ENCODE peak calls at places on chromosome 1, in four cellular contexts. One of them, this sample, is unnamed. For H3K4me1, the result is how much of the 10 kb centered on the place peaks cover.

GRCh38 chr1:224329484-224329841 is 509 bp downstream of the NVL start:
- DNase-seq in H1: no peak
- DNase-seq in H9: no peak
- DNase-seq in IMR-90: peak
- DNase-seq in this sample: no peak

GRCh38 chr1:112546076-112546475 is 37.3 kb downstream of the WNT2B start:
- DNase-seq in H1: no peak
- DNase-seq in H9: no peak
- DNase-seq in IMR-90: no peak
- DNase-seq in this sample: no peak

GRCh38 chr1:10251325-10252103 is 41.1 kb downstream of the KIF1B start:
- DNase-seq in H1: no peak
- DNase-seq in H9: no peak
- DNase-seq in IMR-90: peak
- DNase-seq in this sample: no peak

GRCh38 chr1:29749021-29749420 is 512.7 kb downstream of the PTPRU start:
- DNase-seq in H1: no peak
- DNase-seq in H9: no peak
- DNase-seq in IMR-90: no peak
- DNase-seq in this sample: no peak

GRCh38 chr1:175307160-175307559 is 114.6 kb upstream of the KIAA0040 start:
- DNase-seq in H1: no peak
- DNase-seq in H9: no peak
- DNase-seq in IMR-90: no peak
- DNase-seq in this sample: no peak

GRCh38 chr1:19074902-19075721 is 118.6 kb upstream of the IFFO2 start:
- DNase-seq in H1: no peak
- DNase-seq in H9: no peak
- DNase-seq in IMR-90: no peak
- DNase-seq in this sample: no peak

GRCh38 chr1:204744102-204744501 is 58.6 kb upstream of the LRRN2 start:
- DNase-seq in H1: no peak
- DNase-seq in H9: no peak
- DNase-seq in IMR-90: no peak
- DNase-seq in this sample: no peak

GRCh38 chr1:231885209-231885854 is 258.7 kb downstream of the DISC1 start:
- DNase-seq in H1: no peak
- DNase-seq in H9: no peak
- DNase-seq in IMR-90: peak
- DNase-seq in this sample: no peak

GRCh38 chr1:228009828-228010775 is 3.3 kb downstream of the WNT3A start:
- DNase-seq in H1: no peak
- DNase-seq in H9: no peak
- DNase-seq in IMR-90: no peak
- DNase-seq in this sample: no peak

GRCh38 chr1:175702079-175702795 is 41.2 kb downstream of the TNR start:
- DNase-seq in H1: no peak
- DNase-seq in H9: no peak
- DNase-seq in IMR-90: no peak
- DNase-seq in this sample: no peak

GRCh38 chr1:248821101-248821500 is 4.6 kb downstream of the SH3BP5L start:
- DNase-seq in H1: no peak
- DNase-seq in H9: no peak
- DNase-seq in IMR-90: peak
- DNase-seq in this sample: peak

GRCh38 chr1:198629610-198630009 is 9.2 kb upstream of the PTPRC start:
- DNase-seq in H1: no peak
- DNase-seq in H9: no peak
- DNase-seq in IMR-90: no peak
- DNase-seq in this sample: no peak

GRCh38 chr1:9689971-9690381 is 38.4 kb downstream of the PIK3CD start:
- DNase-seq in H1: peak
- DNase-seq in H9: peak
- DNase-seq in IMR-90: no peak
- DNase-seq in this sample: peak

GRCh38 chr1:29282924-29283803 is 46.8 kb downstream of the PTPRU start:
- DNase-seq in H1: peak
- DNase-seq in H9: peak
- DNase-seq in IMR-90: peak
- DNase-seq in this sample: peak

GRCh38 chr1:225471453-225472301 is 43.8 kb upstream of the LBR start:
- DNase-seq in H1: peak
- DNase-seq in H9: peak
- DNase-seq in IMR-90: no peak
- DNase-seq in this sample: no peak

GRCh38 chr1:59178339-59178744 is 118.6 kb upstream of the FGGY start:
- DNase-seq in H1: no peak
- DNase-seq in H9: no peak
- DNase-seq in IMR-90: peak
- DNase-seq in this sample: peak

GRCh38 chr1:17206196-17206595 is 1.3 kb downstream of the PADI1 start:
- DNase-seq in H1: no peak
- DNase-seq in H9: no peak
- DNase-seq in IMR-90: no peak
- DNase-seq in this sample: no peak

GRCh38 chr1:201511925-201512539 is 5.1 kb upstream of the CSRP1 start:
- DNase-seq in H1: no peak
- DNase-seq in H9: peak
- DNase-seq in IMR-90: no peak
- DNase-seq in this sample: peak

GRCh38 chr1:169468982-169469381 is 16.8 kb downstream of the SLC19A2 start:
- DNase-seq in H1: no peak
- DNase-seq in H9: no peak
- DNase-seq in IMR-90: peak
- DNase-seq in this sample: no peak

GRCh38 chr1:200890818-200891773 is 3.6 kb upstream of the INAVA start:
- DNase-seq in H1: peak
- DNase-seq in H9: peak
- DNase-seq in IMR-90: peak
- DNase-seq in this sample: peak

GRCh38 chr1:180527270-180527669 is 24.9 kb upstream of the ACBD6 start:
- DNase-seq in H1: no peak
- DNase-seq in H9: no peak
- DNase-seq in IMR-90: peak
- DNase-seq in this sample: peak

GRCh38 chr1:84141177-84142003 is 2.7 kb upstream of the PRKACB start:
- DNase-seq in H1: no peak
- DNase-seq in H9: no peak
- DNase-seq in IMR-90: peak
- DNase-seq in this sample: no peak

GRCh38 chr1:235054466-235054865 is 74.2 kb downstream of the TOMM20 start:
- DNase-seq in H1: no peak
- DNase-seq in H9: no peak
- DNase-seq in IMR-90: no peak
- DNase-seq in this sample: no peak

GRCh38 chr1:99867682-99868081 is 17.5 kb downstream of the AGL start:
- DNase-seq in H1: no peak
- DNase-seq in H9: no peak
- DNase-seq in IMR-90: no peak
- DNase-seq in this sample: no peak

GRCh38 chr1:47196622-47197021 is 6.8 kb upstream of the PDZK1IP1 start:
- DNase-seq in H1: no peak
- DNase-seq in H9: no peak
- DNase-seq in IMR-90: no peak
- DNase-seq in this sample: no peak

GRCh38 chr1:34642679-34643078 is 112.2 kb upstream of the GJB5 start:
- DNase-seq in H1: no peak
- DNase-seq in H9: peak
- DNase-seq in IMR-90: no peak
- DNase-seq in this sample: peak

GRCh38 chr1:205354259-205354904 is 2.3 kb downstream of the KLHDC8A start:
- DNase-seq in H1: peak
- DNase-seq in H9: no peak
- DNase-seq in IMR-90: peak
- DNase-seq in this sample: peak

DNA sequence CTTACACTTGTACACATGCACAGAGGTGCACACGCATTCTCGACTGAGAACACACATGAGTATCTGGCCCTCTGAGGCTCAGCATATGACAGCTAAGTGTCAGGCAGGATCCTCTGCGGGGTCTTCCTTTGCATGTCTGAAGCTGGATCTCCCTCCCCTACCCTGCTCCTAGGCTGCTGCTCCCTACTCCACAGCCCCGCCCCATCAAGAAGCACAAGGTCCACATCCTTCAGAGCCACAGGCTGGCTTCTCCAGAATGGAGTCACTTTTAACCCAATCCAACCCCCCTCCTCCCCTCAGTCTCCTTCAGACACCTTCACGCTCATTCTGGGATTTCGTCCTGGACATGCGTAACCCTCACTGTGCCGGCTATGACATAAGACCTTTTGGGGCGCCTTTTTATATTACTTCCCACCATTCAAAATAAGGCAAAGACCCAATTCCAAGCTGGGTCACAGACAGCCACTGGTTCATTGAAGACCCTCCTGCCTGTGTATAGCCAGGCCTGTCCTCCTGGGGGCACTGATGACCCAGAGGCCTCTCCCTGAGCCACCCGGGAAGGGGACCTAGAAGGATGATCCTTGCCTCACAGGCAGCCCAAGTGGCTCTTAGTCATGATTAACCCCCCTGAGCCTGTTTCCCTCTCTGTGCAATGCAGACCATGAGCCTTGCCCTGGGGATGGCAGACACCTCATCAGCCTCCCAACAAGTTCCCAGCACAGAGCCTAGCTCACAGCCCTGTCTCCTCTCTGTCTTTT is 4.7 kb downstream of the ADGRB2 start:
- DNase-seq in H1: no peak
- DNase-seq in H9: no peak
- DNase-seq in IMR-90: peak
- DNase-seq in this sample: peak
- H3K4me1 ChIP-seq in H1: under half
- H3K4me1 ChIP-seq in H9: under half
- H3K4me1 ChIP-seq in IMR-90: under half
- H3K4me1 ChIP-seq in this sample: under half

DNA sequence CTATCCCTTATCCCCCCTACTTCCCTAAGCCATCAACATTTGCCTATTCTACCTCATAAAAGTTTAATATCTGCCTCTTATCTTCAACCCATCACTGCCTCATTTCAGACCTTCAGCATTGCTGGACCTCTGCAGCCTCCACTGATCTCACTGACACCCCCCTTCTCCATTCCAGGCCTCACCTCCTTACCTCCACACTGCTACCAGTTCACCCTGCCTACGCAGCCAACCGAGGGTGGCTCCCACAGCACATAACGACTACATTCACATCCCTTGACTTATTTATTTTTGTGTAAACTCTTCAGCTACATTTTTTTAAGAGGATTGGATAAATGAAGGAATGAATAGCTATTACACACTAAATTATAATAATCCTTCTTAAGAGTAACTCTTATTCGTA is 14.2 kb downstream of the CLCC1 start:
- DNase-seq in H1: no peak
- DNase-seq in H9: no peak
- DNase-seq in IMR-90: no peak
- DNase-seq in this sample: no peak
- H4K5ac ChIP-seq in H1: no peak
- H4K5ac ChIP-seq in H9: no peak
- H4K5ac ChIP-seq in IMR-90: no peak
- H4K5ac ChIP-seq in this sample: no peak

GRCh38 chr1:206467915-206468314 is 2.4 kb upstream of the IKBKE start:
- DNase-seq in H1: no peak
- DNase-seq in H9: no peak
- DNase-seq in IMR-90: peak
- DNase-seq in this sample: no peak

GRCh38 chr1:206468571-206468970 is 1.7 kb upstream of the IKBKE start:
- DNase-seq in H1: no peak
- DNase-seq in H9: no peak
- DNase-seq in IMR-90: no peak
- DNase-seq in this sample: peak

GRCh38 chr1:206469411-206469932 is 804 bp upstream of the IKBKE start:
- DNase-seq in H1: no peak
- DNase-seq in H9: no peak
- DNase-seq in IMR-90: no peak
- DNase-seq in this sample: peak

GRCh38 chr1:206465951-206466350 is 4.3 kb upstream of the IKBKE start:
- DNase-seq in H1: no peak
- DNase-seq in H9: no peak
- DNase-seq in IMR-90: no peak
- DNase-seq in this sample: no peak

DNA sequence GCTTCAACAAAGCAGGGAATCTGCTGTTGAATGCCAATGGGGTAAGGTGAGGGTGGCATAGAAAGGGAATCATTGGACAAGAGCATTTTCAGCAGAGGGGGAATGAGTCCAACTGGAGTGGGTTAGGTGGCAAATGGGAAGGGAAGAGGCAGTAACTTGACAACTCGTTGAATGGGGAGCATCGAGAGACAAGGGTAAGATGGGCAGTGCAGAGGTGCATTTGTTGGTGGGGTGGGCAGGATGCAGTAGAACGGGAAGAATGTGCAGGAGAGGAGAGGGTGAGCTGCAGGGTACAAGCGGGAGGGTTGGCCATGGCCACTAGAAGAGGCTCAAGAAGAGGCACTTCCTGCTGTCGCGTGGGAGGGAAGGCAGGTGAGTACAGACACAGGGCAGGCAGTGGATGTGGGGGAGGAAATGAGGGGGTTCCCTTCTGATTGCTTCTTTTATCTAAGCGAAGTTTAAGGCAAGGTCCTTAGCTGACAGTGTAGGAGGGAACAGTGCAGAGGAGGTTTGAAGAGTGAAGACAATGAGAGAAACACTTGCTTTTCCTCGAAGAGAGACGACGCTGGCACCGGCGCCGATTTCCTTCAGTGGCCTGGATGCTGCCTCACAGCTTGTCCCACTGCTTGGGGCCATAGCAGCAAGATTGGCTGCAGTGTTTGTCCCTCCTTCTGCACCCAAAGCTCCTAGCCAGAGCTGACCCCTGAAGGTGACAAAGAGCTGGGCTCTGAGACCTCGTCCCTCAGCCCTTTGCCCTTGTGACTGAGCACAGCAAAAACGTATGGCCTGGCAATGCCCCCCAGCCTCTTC is 3.2 kb upstream of the IKBKE start:
- DNase-seq in H1: no peak
- DNase-seq in H9: no peak
- DNase-seq in IMR-90: no peak
- DNase-seq in this sample: no peak
- H3K4me1 ChIP-seq in H1: under half
- H3K4me1 ChIP-seq in H9: under half
- H3K4me1 ChIP-seq in IMR-90: under half
- H3K4me1 ChIP-seq in this sample: under half

GRCh38 chr1:151479462-151479861 is 20.2 kb upstream of the POGZ start:
- DNase-seq in H1: no peak
- DNase-seq in H9: no peak
- DNase-seq in IMR-90: no peak
- DNase-seq in this sample: no peak
- H4K5ac ChIP-seq in H1: no peak
- H4K5ac ChIP-seq in H9: no peak
- H4K5ac ChIP-seq in IMR-90: no peak
- H4K5ac ChIP-seq in this sample: no peak

This sample was measured in mesendoderm.